ENCODE peak calls at places on chromosome 16, in seven cellular contexts. Y, X, Z, F, C, P and W are unnamed samples.
A peak's percentile ranks its signal among the peaks of the same experiment; 100 is the strongest.

GRCh38 chr16:86078121-86078600 is 179.2 kb downstream of the IRF8 start:
- DNase-seq in Y (no peak), X (peak; percentile 25), Z (no peak), F (no peak), C (no peak), P (no peak), W (no peak)

GRCh38 chr16:50553731-50554360 is 5.7 kb downstream of the NKD1 start:
- DNase-seq in Y (no peak), X (no peak), Z (no peak), F (no peak), C (no peak), P (no peak), W (no peak)

GRCh38 chr16:88487920-88488842 is 35.1 kb downstream of the ZFPM1 start:
- DNase-seq in Y (no peak), X (no peak), Z (peak; percentile 91), F (peak; percentile 95), C (no peak), P (no peak), W (no peak)

GRCh38 chr16:53689636-53690035 is 14.0 kb downstream of the RPGRIP1L start:
- DNase-seq in Y (no peak), X (no peak), Z (no peak), F (no peak), C (no peak), P (no peak), W (no peak)

GRCh38 chr16:11727945-11728543 is 14.6 kb downstream of the TXNDC11 start:
- DNase-seq in Y (no peak), X (no peak), Z (no peak), F (no peak), C (no peak), P (no peak), W (no peak)

GRCh38 chr16:89495121-89495520 is 4.8 kb upstream of the ANKRD11 start:
- DNase-seq in Y (no peak), X (no peak), Z (no peak), F (no peak), C (no peak), P (no peak), W (no peak)

GRCh38 chr16:70453891-70454220 is 539 bp upstream of the FCSK start:
- DNase-seq in Y (no peak), X (no peak), Z (peak; percentile 64), F (no peak), C (no peak), P (no peak), W (no peak)

GRCh38 chr16:77564791-77565390 is 130.1 kb upstream of the ADAMTS18 start:
- DNase-seq in Y (no peak), X (no peak), Z (no peak), F (no peak), C (no peak), P (no peak), W (peak; percentile 57)

GRCh38 chr16:82783933-82784566 is 157.3 kb downstream of the CDH13 start:
- DNase-seq in Y (no peak), X (no peak), Z (no peak), F (no peak), C (no peak), P (no peak), W (no peak)

GRCh38 chr16:88369447-88370008 is 13.2 kb upstream of the ZNF469 start:
- DNase-seq in Y (no peak), X (no peak), Z (no peak), F (peak; percentile 35), C (no peak), P (no peak), W (no peak)

DNA sequence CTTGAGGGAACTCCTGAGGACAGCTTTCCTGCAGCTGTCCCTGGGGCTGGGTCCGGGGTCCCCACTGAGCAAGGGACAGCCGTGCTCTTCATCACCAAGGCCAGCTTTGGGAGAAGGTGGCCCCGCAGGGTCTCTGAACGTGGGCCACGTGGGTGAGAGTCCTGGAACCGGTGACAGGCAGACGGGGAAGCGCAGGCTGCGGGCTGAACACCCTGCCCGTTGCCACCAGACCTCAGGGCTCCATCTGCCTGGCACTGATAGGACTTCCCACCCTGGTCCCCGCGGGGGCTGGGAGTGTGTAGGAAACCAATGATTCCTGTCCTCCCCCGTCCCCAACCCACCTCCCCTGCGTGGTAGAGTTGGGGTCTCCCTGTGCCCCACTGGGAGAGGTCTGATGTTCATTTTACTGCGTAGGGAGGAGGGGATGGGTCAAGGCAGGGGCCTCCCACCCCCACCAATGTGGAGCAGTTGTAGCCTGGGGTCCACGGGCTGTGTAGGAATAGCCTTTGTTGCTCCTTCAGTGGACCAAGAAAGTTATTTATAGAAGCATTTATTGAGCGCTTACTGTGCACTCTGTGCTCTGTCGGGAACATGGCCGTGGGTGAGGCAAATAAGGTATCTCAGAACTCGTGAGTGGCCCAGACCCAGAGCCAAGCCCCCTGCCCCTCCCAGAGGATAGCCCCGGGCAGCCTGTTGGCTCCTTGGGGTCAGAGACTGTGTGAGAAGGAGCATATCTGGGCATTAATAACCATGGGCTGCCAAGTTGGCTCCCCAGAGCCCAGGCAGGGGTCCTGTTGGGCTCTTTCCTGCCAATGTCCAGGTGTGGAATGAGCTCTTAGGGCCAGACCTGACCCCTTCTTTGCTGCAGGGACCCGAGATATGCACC is 1.3 kb downstream of the ADGRG1 start:
- DNase-seq in Y (no peak), X (no peak), Z (no peak), F (no peak), C (no peak), P (no peak), W (no peak)
- H3K4me3 ChIP-seq in Y (no peak overlapping the region), X (peak overlapping the region; percentile 43), Z (no peak overlapping the region), F (no peak overlapping the region), C (peak overlapping the region; percentile 33), P (no peak overlapping the region), W (no peak overlapping the region)

GRCh38 chr16:68355447-68356248 is 44.8 kb downstream of the PRMT7 start:
- DNase-seq in Y (no peak), X (no peak), Z (peak; percentile 59), F (peak; percentile 46), C (no peak), P (no peak), W (no peak)
- TF ChIP-seq CTCF in Y (no peak), X (no peak), Z (no peak), F (no peak), C (no peak), P (no peak), W (peak; percentile 25)

DNA sequence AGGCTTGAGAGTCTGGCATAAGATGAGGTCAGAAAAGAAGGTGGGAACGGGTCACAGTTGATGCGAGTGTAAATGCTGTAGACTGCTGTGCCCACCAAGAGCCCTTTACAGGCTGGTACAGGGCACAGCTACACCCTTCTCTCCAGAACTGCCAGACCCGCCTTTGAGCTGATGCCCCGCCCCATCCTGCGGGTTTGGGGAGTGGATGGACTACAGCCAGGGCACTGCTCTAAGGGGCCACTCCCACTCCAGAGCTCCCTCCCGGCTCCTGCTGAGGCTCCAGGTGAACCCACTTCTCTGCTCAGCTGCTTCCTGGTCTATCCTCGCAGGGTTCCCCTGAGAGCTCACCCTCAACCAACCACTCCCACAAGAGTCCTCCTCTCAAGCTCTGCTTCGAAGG is 12.3 kb downstream of the MEIOB start:
- DNase-seq in Y (no peak), X (peak; percentile 37), Z (no peak), F (no peak), C (no peak), P (no peak), W (no peak)
- H3K4me3 ChIP-seq in Y (no peak overlapping the region), X (no peak overlapping the region), Z (no peak overlapping the region), F (no peak overlapping the region), C (no peak overlapping the region), P (no peak overlapping the region), W (no peak overlapping the region)

GRCh38 chr16:19014456-19014855 is 30.7 kb downstream of the TMC7 start:
- DNase-seq in Y (no peak), X (no peak), Z (no peak), F (no peak), C (no peak), P (no peak), W (no peak)
- TF ChIP-seq CTCF in Y (no peak), X (no peak), Z (no peak), F (no peak), C (no peak), P (no peak), W (no peak)

DNA sequence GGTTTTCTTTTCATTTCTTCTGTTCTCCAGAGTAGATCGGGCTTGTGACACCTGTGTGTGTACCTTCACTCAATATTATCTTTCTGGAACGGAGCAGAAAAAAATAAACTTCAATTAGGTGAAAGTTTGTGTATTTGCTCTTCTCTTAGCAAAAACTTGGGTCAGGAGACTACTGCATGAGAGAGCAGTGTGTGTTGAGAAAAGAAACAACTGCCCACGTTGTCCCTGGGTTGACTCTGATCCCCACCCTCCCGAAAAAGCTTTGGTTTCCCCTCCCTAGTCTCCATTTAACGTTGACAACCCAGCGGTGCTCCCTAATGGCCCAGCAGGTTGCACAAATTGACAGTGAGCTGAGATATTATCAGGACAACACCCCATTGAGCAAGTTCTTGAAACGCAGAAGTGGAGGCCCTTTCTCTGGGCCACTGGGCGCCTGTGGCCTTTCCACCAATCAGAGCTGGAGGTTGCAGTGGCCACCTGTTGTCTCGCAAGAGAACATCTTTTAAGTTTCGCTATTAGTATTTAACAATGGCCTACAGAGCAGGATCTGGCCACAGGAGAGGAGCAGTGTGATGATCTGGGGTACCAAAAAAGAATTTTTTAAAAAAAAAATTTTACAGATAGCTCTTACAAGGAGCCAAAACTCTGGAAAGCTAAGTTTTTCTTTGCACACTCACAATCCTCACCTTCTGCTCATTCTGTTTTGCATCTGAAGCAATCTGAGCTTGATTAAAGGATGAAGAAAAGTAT is 1.5 kb upstream of the TOX3 start:
- DNase-seq in Y (no peak), X (no peak), Z (no peak), F (no peak), C (no peak), P (no peak), W (no peak)
- H3K4me3 ChIP-seq in Y (no peak overlapping the region), X (no peak overlapping the region), Z (no peak overlapping the region), F (no peak overlapping the region), C (no peak overlapping the region), P (no peak overlapping the region), W (no peak overlapping the region)